ENCODE peak calls at places on chromosomes 16 and 17, in six cellular contexts. One of them, this sample, is unnamed.

GRCh38 chr17:909642-910323 is 69.8 kb downstream of the NXN start:
- DNase-seq in foreskin fibroblast: peak
- DNase-seq in NCI-H2081: no peak
- DNase-seq in activated naive CD4-positive, alpha-beta T cell treated with Interleukin-2 at 50 U/mL for 16 hours: no peak
- DNase-seq in IMR-90: no peak
- DNase-seq in NCI-H446 treated with DMSO at 0.1 percent for 48 hours: no peak
- DNase-seq in this sample: no peak

GRCh38 chr16:85415196-85415988 is 197.7 kb upstream of the GSE1 start:
- DNase-seq in foreskin fibroblast: no peak
- DNase-seq in NCI-H2081: peak
- DNase-seq in activated naive CD4-positive, alpha-beta T cell treated with Interleukin-2 at 50 U/mL for 16 hours: no peak
- DNase-seq in IMR-90: no peak
- DNase-seq in NCI-H446 treated with DMSO at 0.1 percent for 48 hours: peak
- DNase-seq in this sample: no peak

GRCh38 chr16:83102336-83102735 is 475.6 kb downstream of the CDH13 start:
- DNase-seq in foreskin fibroblast: no peak
- DNase-seq in NCI-H2081: no peak
- DNase-seq in activated naive CD4-positive, alpha-beta T cell treated with Interleukin-2 at 50 U/mL for 16 hours: no peak
- DNase-seq in IMR-90: no peak
- DNase-seq in NCI-H446 treated with DMSO at 0.1 percent for 48 hours: no peak
- DNase-seq in this sample: no peak

GRCh38 chr17:28343491-28343932 is 8.0 kb downstream of the TNFAIP1 start:
- DNase-seq in foreskin fibroblast: no peak
- DNase-seq in NCI-H2081: no peak
- DNase-seq in activated naive CD4-positive, alpha-beta T cell treated with Interleukin-2 at 50 U/mL for 16 hours: no peak
- DNase-seq in IMR-90: no peak
- DNase-seq in NCI-H446 treated with DMSO at 0.1 percent for 48 hours: no peak
- DNase-seq in this sample: no peak

GRCh38 chr16:23597003-23597756 is 1.1 kb upstream of the NDUFAB1 start:
- DNase-seq in foreskin fibroblast: peak
- DNase-seq in NCI-H2081: peak
- DNase-seq in activated naive CD4-positive, alpha-beta T cell treated with Interleukin-2 at 50 U/mL for 16 hours: peak
- DNase-seq in IMR-90: no peak
- DNase-seq in NCI-H446 treated with DMSO at 0.1 percent for 48 hours: no peak
- DNase-seq in this sample: peak

GRCh38 chr17:44928950-44929720 is 13.8 kb upstream of the GFAP start:
- DNase-seq in foreskin fibroblast: no peak
- DNase-seq in NCI-H2081: no peak
- DNase-seq in activated naive CD4-positive, alpha-beta T cell treated with Interleukin-2 at 50 U/mL for 16 hours: no peak
- DNase-seq in IMR-90: no peak
- DNase-seq in NCI-H446 treated with DMSO at 0.1 percent for 48 hours: no peak
- DNase-seq in this sample: no peak

GRCh38 chr16:57146735-57147134 is 39.1 kb downstream of the PSME3IP1 start:
- DNase-seq in foreskin fibroblast: no peak
- DNase-seq in NCI-H2081: no peak
- DNase-seq in activated naive CD4-positive, alpha-beta T cell treated with Interleukin-2 at 50 U/mL for 16 hours: no peak
- DNase-seq in IMR-90: no peak
- DNase-seq in NCI-H446 treated with DMSO at 0.1 percent for 48 hours: no peak
- DNase-seq in this sample: no peak

GRCh38 chr17:39080416-39081179 is 70.8 kb downstream of the PLXDC1 start:
- DNase-seq in foreskin fibroblast: peak
- DNase-seq in NCI-H2081: no peak
- DNase-seq in activated naive CD4-positive, alpha-beta T cell treated with Interleukin-2 at 50 U/mL for 16 hours: no peak
- DNase-seq in IMR-90: peak
- DNase-seq in NCI-H446 treated with DMSO at 0.1 percent for 48 hours: no peak
- DNase-seq in this sample: no peak

GRCh38 chr17:72366626-72367025 is 245.8 kb downstream of the SOX9 start:
- DNase-seq in foreskin fibroblast: no peak
- DNase-seq in NCI-H2081: no peak
- DNase-seq in activated naive CD4-positive, alpha-beta T cell treated with Interleukin-2 at 50 U/mL for 16 hours: no peak
- DNase-seq in IMR-90: no peak
- DNase-seq in NCI-H446 treated with DMSO at 0.1 percent for 48 hours: no peak
- DNase-seq in this sample: no peak

GRCh38 chr17:72646176-72646575 is 446.3 kb downstream of the SLC39A11 start:
- DNase-seq in foreskin fibroblast: peak
- DNase-seq in NCI-H2081: no peak
- DNase-seq in activated naive CD4-positive, alpha-beta T cell treated with Interleukin-2 at 50 U/mL for 16 hours: no peak
- DNase-seq in IMR-90: peak
- DNase-seq in NCI-H446 treated with DMSO at 0.1 percent for 48 hours: no peak
- DNase-seq in this sample: no peak

GRCh38 chr17:42527932-42528331 is 8.1 kb upstream of the NAGLU start:
- DNase-seq in foreskin fibroblast: no peak
- DNase-seq in NCI-H2081: no peak
- DNase-seq in activated naive CD4-positive, alpha-beta T cell treated with Interleukin-2 at 50 U/mL for 16 hours: no peak
- DNase-seq in IMR-90: no peak
- DNase-seq in NCI-H446 treated with DMSO at 0.1 percent for 48 hours: no peak
- DNase-seq in this sample: no peak

GRCh38 chr17:65071861-65072260 is 15.3 kb upstream of the GNA13 start:
- DNase-seq in foreskin fibroblast: peak
- DNase-seq in NCI-H2081: no peak
- DNase-seq in activated naive CD4-positive, alpha-beta T cell treated with Interleukin-2 at 50 U/mL for 16 hours: no peak
- DNase-seq in IMR-90: peak
- DNase-seq in NCI-H446 treated with DMSO at 0.1 percent for 48 hours: no peak
- DNase-seq in this sample: no peak

GRCh38 chr17:34287858-34288257 is 2.3 kb downstream of the CCL11 start:
- DNase-seq in foreskin fibroblast: peak
- DNase-seq in NCI-H2081: no peak
- DNase-seq in activated naive CD4-positive, alpha-beta T cell treated with Interleukin-2 at 50 U/mL for 16 hours: no peak
- DNase-seq in IMR-90: no peak
- DNase-seq in NCI-H446 treated with DMSO at 0.1 percent for 48 hours: no peak
- DNase-seq in this sample: no peak

GRCh38 chr16:12187939-12188673 is 211.6 kb downstream of the SNX29 start:
- DNase-seq in foreskin fibroblast: peak
- DNase-seq in NCI-H2081: no peak
- DNase-seq in activated naive CD4-positive, alpha-beta T cell treated with Interleukin-2 at 50 U/mL for 16 hours: no peak
- DNase-seq in IMR-90: no peak
- DNase-seq in NCI-H446 treated with DMSO at 0.1 percent for 48 hours: peak
- DNase-seq in this sample: no peak

GRCh38 chr16:30748634-30749445 is 615 bp downstream of the PHKG2 start:
- DNase-seq in foreskin fibroblast: peak
- DNase-seq in NCI-H2081: no peak
- DNase-seq in activated naive CD4-positive, alpha-beta T cell treated with Interleukin-2 at 50 U/mL for 16 hours: peak
- DNase-seq in IMR-90: peak
- DNase-seq in NCI-H446 treated with DMSO at 0.1 percent for 48 hours: no peak
- DNase-seq in this sample: peak

GRCh38 chr16:82195917-82196494 is 26.0 kb upstream of the MPHOSPH6 start:
- DNase-seq in foreskin fibroblast: peak
- DNase-seq in NCI-H2081: peak
- DNase-seq in activated naive CD4-positive, alpha-beta T cell treated with Interleukin-2 at 50 U/mL for 16 hours: no peak
- DNase-seq in IMR-90: no peak
- DNase-seq in NCI-H446 treated with DMSO at 0.1 percent for 48 hours: no peak
- DNase-seq in this sample: no peak

GRCh38 chr17:74520790-74521480 is 10.3 kb downstream of the CD300LB start:
- DNase-seq in foreskin fibroblast: no peak
- DNase-seq in NCI-H2081: no peak
- DNase-seq in activated naive CD4-positive, alpha-beta T cell treated with Interleukin-2 at 50 U/mL for 16 hours: no peak
- DNase-seq in IMR-90: no peak
- DNase-seq in NCI-H446 treated with DMSO at 0.1 percent for 48 hours: no peak
- DNase-seq in this sample: no peak

GRCh38 chr16:85568519-85568918 is 44.6 kb upstream of the GSE1 start:
- DNase-seq in foreskin fibroblast: no peak
- DNase-seq in NCI-H2081: no peak
- DNase-seq in activated naive CD4-positive, alpha-beta T cell treated with Interleukin-2 at 50 U/mL for 16 hours: no peak
- DNase-seq in IMR-90: no peak
- DNase-seq in NCI-H446 treated with DMSO at 0.1 percent for 48 hours: no peak
- DNase-seq in this sample: no peak

GRCh38 chr17:61307905-61308886 is 91.4 kb upstream of the TBX2 start:
- DNase-seq in foreskin fibroblast: peak
- DNase-seq in NCI-H2081: no peak
- DNase-seq in activated naive CD4-positive, alpha-beta T cell treated with Interleukin-2 at 50 U/mL for 16 hours: no peak
- DNase-seq in IMR-90: peak
- DNase-seq in NCI-H446 treated with DMSO at 0.1 percent for 48 hours: no peak
- DNase-seq in this sample: no peak

GRCh38 chr17:37671813-37672544 is 28.7 kb upstream of the DDX52 start:
- DNase-seq in foreskin fibroblast: peak
- DNase-seq in NCI-H2081: no peak
- DNase-seq in activated naive CD4-positive, alpha-beta T cell treated with Interleukin-2 at 50 U/mL for 16 hours: no peak
- DNase-seq in IMR-90: peak
- DNase-seq in NCI-H446 treated with DMSO at 0.1 percent for 48 hours: no peak
- DNase-seq in this sample: no peak

GRCh38 chr17:7354262-7354781 is 634 bp upstream of the TMEM95 start:
- DNase-seq in foreskin fibroblast: peak
- DNase-seq in NCI-H2081: no peak
- DNase-seq in activated naive CD4-positive, alpha-beta T cell treated with Interleukin-2 at 50 U/mL for 16 hours: peak
- DNase-seq in IMR-90: peak
- DNase-seq in NCI-H446 treated with DMSO at 0.1 percent for 48 hours: no peak
- DNase-seq in this sample: peak

GRCh38 chr16:28572659-28573510 is 19.2 kb downstream of the SGF29 start:
- DNase-seq in foreskin fibroblast: peak
- DNase-seq in NCI-H2081: no peak
- DNase-seq in activated naive CD4-positive, alpha-beta T cell treated with Interleukin-2 at 50 U/mL for 16 hours: no peak
- DNase-seq in IMR-90: peak
- DNase-seq in NCI-H446 treated with DMSO at 0.1 percent for 48 hours: no peak
- DNase-seq in this sample: no peak

GRCh38 chr16:17470002-17470870 is 524 bp downstream of the XYLT1 start:
- DNase-seq in foreskin fibroblast: peak
- DNase-seq in NCI-H2081: no peak
- DNase-seq in activated naive CD4-positive, alpha-beta T cell treated with Interleukin-2 at 50 U/mL for 16 hours: peak
- DNase-seq in IMR-90: no peak
- DNase-seq in NCI-H446 treated with DMSO at 0.1 percent for 48 hours: no peak
- DNase-seq in this sample: peak

GRCh38 chr16:86777098-86777946 is 199.0 kb downstream of the FOXL1 start:
- DNase-seq in foreskin fibroblast: peak
- DNase-seq in NCI-H2081: no peak
- DNase-seq in activated naive CD4-positive, alpha-beta T cell treated with Interleukin-2 at 50 U/mL for 16 hours: no peak
- DNase-seq in IMR-90: peak
- DNase-seq in NCI-H446 treated with DMSO at 0.1 percent for 48 hours: no peak
- DNase-seq in this sample: no peak

GRCh38 chr16:5504028-5504758 is 406.6 kb upstream of the EEF2KMT start:
- DNase-seq in foreskin fibroblast: peak
- DNase-seq in NCI-H2081: no peak
- DNase-seq in activated naive CD4-positive, alpha-beta T cell treated with Interleukin-2 at 50 U/mL for 16 hours: no peak
- DNase-seq in IMR-90: no peak
- DNase-seq in NCI-H446 treated with DMSO at 0.1 percent for 48 hours: peak
- DNase-seq in this sample: no peak

This sample was measured in activated CD8-positive, alpha-beta T cell treated with anti-CD3 and anti-CD28 coated beads, Interleukin-2, amount 10 ng/mL, durations not matched to agents 7 days and 5 days.